ENCODE peak calls at places on chromosomes 3 and 15, in seven cellular contexts. O, S, V, D, G, P and I are unnamed samples.

GRCh38 chr15:81166949-81167816 is 29.5 kb upstream of the IL16 start:
- DNase-seq in P (no peak), V (no peak), D (no peak), O (no peak), G (no peak), S (no peak), I (no peak)

GRCh38 chr3:141020139-141020940 is 30.8 kb upstream of the SPSB4 start:
- DNase-seq in S (no peak), D (no peak), G (no peak), P (no peak), V (peak), O (no peak), I (no peak)

GRCh38 chr15:65056868-65057548 is 10.8 kb downstream of the RASL12 start:
- DNase-seq in G (peak), P (no peak), D (peak), O (no peak), S (no peak), V (peak), I (no peak)

GRCh38 chr3:127153506-127153815 is 39.5 kb upstream of the PRR23E start:
- DNase-seq in P (no peak), O (no peak), G (no peak), S (no peak), D (no peak), V (no peak), I (no peak)

GRCh38 chr15:65083262-65083701 is 6.7 kb downstream of the KBTBD13 start:
- DNase-seq in P (no peak), D (no peak), O (no peak), G (no peak), V (no peak), S (no peak), I (no peak)

GRCh38 chr3:48069339-48069738 is 53.1 kb upstream of the MAP4 start:
- DNase-seq in P (no peak), S (no peak), V (no peak), O (no peak), D (no peak), G (no peak), I (no peak)

GRCh38 chr15:89148126-89148525 is 59.9 kb downstream of the ABHD2 start:
- DNase-seq in S (no peak), P (no peak), V (no peak), D (no peak), G (no peak), O (no peak), I (no peak)

GRCh38 chr15:65578904-65579728 is 31.8 kb downstream of the INTS14 start:
- DNase-seq in G (no peak), V (no peak), D (no peak), S (no peak), P (no peak), O (no peak), I (no peak)

GRCh38 chr15:29470311-29470710 is 200.7 kb upstream of the NSMCE3 start:
- DNase-seq in O (no peak), S (no peak), V (no peak), G (no peak), P (no peak), D (no peak), I (no peak)

GRCh38 chr3:23760871-23761373 is 44.8 kb upstream of the UBE2E1 start:
- DNase-seq in S (no peak), G (no peak), O (no peak), P (no peak), V (no peak), D (no peak), I (no peak)

GRCh38 chr15:78680416-78681068 is 39.5 kb upstream of the CHRNB4 start:
- DNase-seq in G (no peak), S (no peak), D (no peak), P (no peak), O (no peak), V (no peak), I (no peak)

GRCh38 chr15:79025201-79025600 is 65.4 kb downstream of the RASGRF1 start:
- DNase-seq in V (no peak), S (no peak), P (no peak), G (peak), O (no peak), D (no peak), I (no peak)

GRCh38 chr3:49636883-49637609 is 37.1 kb upstream of the APEH start:
- DNase-seq in P (no peak), G (no peak), S (no peak), O (no peak), V (peak), D (no peak), I (no peak)

GRCh38 chr3:14976317-14976716 is 28.9 kb downstream of the NR2C2 start:
- DNase-seq in D (no peak), V (no peak), G (no peak), P (no peak), S (no peak), O (no peak), I (no peak)

GRCh38 chr3:146382386-146382785 is 87.0 kb downstream of the PLSCR2 start:
- DNase-seq in S (no peak), P (no peak), G (no peak), O (no peak), D (peak), V (peak), I (no peak)

GRCh38 chr15:68376447-68377060 is 55.4 kb downstream of the ITGA11 start:
- DNase-seq in D (no peak), O (no peak), S (no peak), V (no peak), P (no peak), G (no peak), I (no peak)

GRCh38 chr15:74136584-74137543 is 6.5 kb downstream of the ISLR2 start:
- DNase-seq in O (no peak), V (no peak), D (no peak), G (no peak), S (no peak), P (no peak), I (no peak)

GRCh38 chr15:92638291-92638708 is 17.3 kb downstream of the FAM174B start:
- DNase-seq in D (no peak), G (no peak), O (no peak), P (no peak), V (no peak), S (no peak), I (no peak)

GRCh38 chr15:70420421-70421196 is 322.9 kb upstream of the TLE3 start:
- DNase-seq in V (no peak), S (no peak), O (no peak), D (no peak), P (no peak), G (no peak), I (no peak)

GRCh38 chr15:59296181-59296617 is 76.5 kb downstream of the MYO1E start:
- DNase-seq in V (peak), P (peak), G (peak), S (no peak), O (no peak), D (peak), I (no peak)

GRCh38 chr15:39622660-39623549 is 42.0 kb downstream of the THBS1 start:
- DNase-seq in O (no peak), P (no peak), S (no peak), V (no peak), G (peak), D (no peak), I (no peak)

GRCh38 chr3:111862974-111863373 is 3.9 kb downstream of the PHLDB2 start:
- DNase-seq in P (no peak), D (no peak), O (no peak), V (peak), S (no peak), G (no peak), I (no peak)

GRCh38 chr15:68620721-68621528 is 42.1 kb downstream of the CORO2B start:
- DNase-seq in S (no peak), G (peak), O (no peak), D (peak), P (peak), V (no peak), I (no peak)

GRCh38 chr15:61137139-61137792 is 91.8 kb downstream of the RORA start:
- DNase-seq in P (no peak), D (no peak), O (no peak), S (no peak), G (no peak), V (no peak), I (no peak)

GRCh38 chr15:34436126-34436955 is 1.3 kb downstream of the GOLGA8A start:
- DNase-seq in G (no peak), P (no peak), V (no peak), O (no peak), S (no peak), D (peak), I (no peak)

GRCh38 chr15:74384566-74385441 is 17.4 kb upstream of the CYP11A1 start:
- DNase-seq in G (peak), D (no peak), P (no peak), O (no peak), V (peak), S (no peak), I (no peak)

GRCh38 chr3:108461641-108462040 is 48.8 kb downstream of the MYH15 start:
- DNase-seq in O (no peak), V (no peak), G (no peak), S (no peak), D (no peak), P (no peak), I (no peak)

GRCh38 chr15:77550275-77551251 is 82.1 kb downstream of the LINGO1 start:
- DNase-seq in D (no peak), G (no peak), O (no peak), V (no peak), S (no peak), P (no peak), I (no peak)

GRCh38 chr3:127170794-127171193 is 22.1 kb upstream of the PRR23E start:
- DNase-seq in O (no peak), P (peak), G (no peak), S (peak), V (peak), D (peak), I (no peak)

GRCh38 chr3:114527036-114527644 is 233.3 kb downstream of the TIGIT start:
- DNase-seq in P (no peak), S (no peak), G (no peak), V (peak), O (no peak), D (no peak), I (no peak)

GRCh38 chr3:51709004-51709420 is 2.1 kb downstream of the GRM2 start:
- DNase-seq in O (no peak), S (no peak), V (no peak), D (no peak), P (no peak), G (peak), I (peak)

GRCh38 chr3:62607287-62608029 is 234.1 kb upstream of the FEZF2 start:
- DNase-seq in D (peak), V (peak), G (no peak), O (no peak), P (peak), S (no peak), I (no peak)

GRCh38 chr3:111650378-111651275 is 55.5 kb upstream of the ZBED2 start:
- DNase-seq in D (no peak), O (no peak), V (no peak), S (no peak), P (peak), G (no peak), I (no peak)

GRCh38 chr3:144477593-144477992 is 506.0 kb downstream of the DIPK2A start:
- DNase-seq in S (no peak), P (no peak), O (no peak), G (no peak), V (no peak), D (no peak), I (no peak)

GRCh38 chr15:99122831-99123705 is 18.2 kb downstream of the SYNM start:
- DNase-seq in O (no peak), D (no peak), G (no peak), P (no peak), V (no peak), S (peak), I (no peak)

GRCh38 chr3:126130981-126131750 is 47.2 kb upstream of the SLC41A3 start:
- DNase-seq in P (no peak), O (peak), G (peak), V (no peak), D (no peak), S (peak), I (peak)

GRCh38 chr3:29747991-29748390 is 467.1 kb downstream of the RBMS3 start:
- DNase-seq in O (no peak), D (no peak), P (no peak), G (no peak), S (no peak), V (no peak), I (no peak)

GRCh38 chr3:192409203-192409837 is 318.0 kb downstream of the FGF12 start:
- DNase-seq in S (peak), D (no peak), O (no peak), P (no peak), V (peak), G (no peak), I (no peak)

DNA sequence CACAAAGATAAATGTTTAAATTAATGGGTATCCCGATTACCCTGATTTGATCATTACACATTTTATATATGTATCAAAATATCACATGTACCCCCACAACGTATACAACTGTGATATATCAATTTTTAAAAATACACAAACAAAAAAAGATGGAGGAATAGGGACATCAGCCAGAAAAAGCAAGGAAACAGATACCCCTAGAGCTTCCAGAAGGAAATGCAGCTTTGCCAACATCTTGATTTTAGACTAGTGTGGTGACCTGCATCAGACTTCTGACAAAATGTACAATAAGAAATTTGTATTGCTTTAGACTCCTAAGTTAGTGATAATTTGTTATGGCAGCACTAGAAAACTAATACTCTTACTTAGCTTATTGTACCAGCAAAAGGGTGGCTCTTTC is 483.8 kb downstream of the TUSC7 start:
- DNase-seq in O (no peak), D (no peak), P (no peak), G (no peak), S (no peak), V (no peak), I (no peak)
- TF ChIP-seq CTCF in O (no peak), D (peak), P (peak), G (peak), S (peak), V (no peak), I (no peak)

GRCh38 chr3:87307805-87308204 is 31.4 kb upstream of the POU1F1 start:
- DNase-seq in D (no peak), O (no peak), S (no peak), V (peak), G (no peak), P (no peak), I (no peak)
- TF ChIP-seq CTCF in D (peak), O (no peak), S (no peak), V (peak), G (no peak), P (peak), I (no peak)

DNA sequence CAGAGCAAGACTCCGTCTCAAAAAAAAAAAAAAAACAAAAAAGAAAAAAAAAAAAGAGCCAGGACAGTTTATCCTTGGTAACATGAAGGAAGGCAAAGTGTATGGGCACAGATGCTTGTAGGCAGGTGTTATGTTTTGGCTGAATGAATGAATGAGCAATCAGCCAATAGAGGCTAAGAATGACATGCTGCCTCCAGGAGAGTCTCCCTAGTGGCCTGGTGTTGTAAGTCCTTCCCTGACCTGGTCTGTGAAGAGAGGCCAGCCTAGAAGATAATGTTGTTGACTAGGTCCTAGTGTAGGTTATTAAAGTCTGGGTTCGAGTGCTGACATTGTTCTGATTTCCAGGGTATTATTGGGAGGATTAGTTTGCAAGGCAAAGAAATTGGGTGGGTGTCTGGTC is 24.9 kb downstream of the GYG1 start:
- DNase-seq in P (no peak), D (no peak), S (no peak), G (no peak), O (no peak), V (no peak), I (no peak)
- TF ChIP-seq CTCF in P (no peak), D (peak), S (no peak), G (no peak), O (no peak), V (no peak), I (no peak)

GRCh38 chr3:65689436-65689835 is 349.3 kb downstream of the MAGI1 start:
- DNase-seq in P (no peak), D (no peak), V (no peak), S (no peak), O (no peak), G (no peak), I (no peak)
- TF ChIP-seq CTCF in P (peak), D (peak), V (no peak), S (peak), O (peak), G (no peak), I (no peak)

GRCh38 chr3:39224288-39224687 is 31.9 kb upstream of the XIRP1 start:
- DNase-seq in D (no peak), P (no peak), V (no peak), S (no peak), G (no peak), O (no peak), I (no peak)
- TF ChIP-seq CTCF in D (no peak), P (no peak), V (no peak), S (no peak), G (no peak), O (no peak), I (no peak)

GRCh38 chr15:83913034-83913632 is 259.2 kb downstream of the ADAMTSL3 start:
- DNase-seq in O (no peak), D (no peak), S (no peak), V (no peak), P (no peak), G (no peak), I (no peak)
- TF ChIP-seq CTCF in O (no peak), D (no peak), S (no peak), V (no peak), P (no peak), G (no peak), I (no peak)

GRCh38 chr3:71926242-71926560 is 141.3 kb upstream of the PROK2 start:
- DNase-seq in S (no peak), D (no peak), O (no peak), P (no peak), G (peak), V (peak), I (no peak)
- TF ChIP-seq CTCF in S (peak), D (peak), O (peak), P (peak), G (peak), V (peak), I (no peak)

DNA sequence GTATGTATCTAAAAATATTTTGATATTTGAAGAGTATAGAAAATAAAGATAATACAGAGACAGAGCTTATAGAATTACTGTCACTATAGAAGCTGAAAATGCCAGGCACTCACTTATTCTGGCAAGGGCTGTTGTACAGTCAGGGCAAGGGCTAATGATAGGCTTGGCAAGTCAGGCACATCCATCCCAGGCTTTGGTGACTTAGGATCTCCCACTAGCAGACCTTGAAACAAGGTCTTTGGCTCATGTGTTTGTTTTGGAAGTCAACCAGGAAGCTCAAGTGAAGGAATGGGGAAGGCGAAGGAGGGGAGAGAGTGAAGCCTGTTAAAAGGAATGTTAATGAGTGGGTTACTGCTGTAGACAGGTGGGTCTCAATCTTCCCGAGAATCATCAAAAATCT is 199.1 kb upstream of the SUCLG2 start:
- DNase-seq in G (no peak), V (no peak), D (no peak), S (no peak), O (no peak), P (no peak), I (no peak)
- TF ChIP-seq CTCF in G (no peak), V (no peak), D (no peak), S (no peak), O (no peak), P (no peak), I (no peak)